ENCODE peak calls at places on chromosomes 4 and X, in eight cellular contexts. D, P, H, U, N, I, V and F are unnamed samples.

GRCh38 chrX:150569155-150569477 is 695 bp downstream of the MTM1 start:
- DNase-seq in P (no peak), U (peak), H (no peak), N (no peak), D (peak), I (no peak), V (no peak), F (peak)

GRCh38 chr4:79445371-79445781 is 37.3 kb upstream of the GK2 start:
- DNase-seq in U (no peak), I (no peak), V (peak), D (no peak), N (no peak), H (no peak), P (no peak), F (no peak)

GRCh38 chr4:168549145-168549544 is 52.3 kb downstream of the PALLD start:
- DNase-seq in D (no peak), U (no peak), N (no peak), I (no peak), V (no peak), P (no peak), H (no peak), F (no peak)

GRCh38 chr4:95044204-95044848 is 286.6 kb downstream of the BMPR1B start:
- DNase-seq in V (no peak), P (no peak), D (no peak), N (no peak), H (no peak), U (no peak), I (no peak), F (no peak)

GRCh38 chr4:55547461-55547770 is 707 bp upstream of the CLOCK start:
- DNase-seq in H (no peak), D (no peak), P (no peak), V (no peak), U (no peak), I (no peak), N (no peak), F (no peak)

GRCh38 chr4:159390648-159391047 is 287.8 kb downstream of the RAPGEF2 start:
- DNase-seq in I (no peak), P (no peak), U (no peak), H (no peak), V (no peak), N (peak), D (peak), F (no peak)

GRCh38 chrX:19743386-19743785 is 144.0 kb downstream of the SH3KBP1 start:
- DNase-seq in I (no peak), D (no peak), H (no peak), N (no peak), V (no peak), U (no peak), P (no peak), F (no peak)

GRCh38 chrX:1323315-1323714 is 13.3 kb upstream of the IL3RA start:
- DNase-seq in P (peak), U (peak), D (peak), I (no peak), H (peak), N (no peak), V (no peak), F (peak)

GRCh38 chr4:181646864-181647263 is 596.3 kb upstream of the TENM3 start:
- DNase-seq in I (no peak), H (no peak), V (no peak), D (peak), N (no peak), U (no peak), P (no peak), F (no peak)

GRCh38 chr4:17494258-17494657 is 17.6 kb downstream of the QDPR start:
- DNase-seq in I (peak), D (peak), P (no peak), N (no peak), U (no peak), V (no peak), H (no peak), F (peak)

GRCh38 chrX:149527705-149528104 is 13.1 kb upstream of the EOLA1 start:
- DNase-seq in D (peak), H (no peak), I (no peak), P (no peak), U (no peak), V (no peak), N (no peak), F (no peak)

GRCh38 chrX:24146283-24146865 is 3.2 kb upstream of the ZFX start:
- DNase-seq in U (no peak), V (no peak), H (no peak), N (no peak), I (no peak), D (peak), P (no peak), F (no peak)

GRCh38 chrX:68693481-68694410 is 46.3 kb downstream of the STARD8 start:
- DNase-seq in I (peak), P (no peak), D (peak), H (peak), N (peak), U (no peak), V (peak), F (peak)

GRCh38 chr4:32472918-32473317 is 1752.7 kb downstream of the PCDH7 start:
- DNase-seq in H (no peak), P (no peak), I (no peak), N (no peak), D (peak), V (no peak), U (no peak), F (no peak)

GRCh38 chr4:150142831-150143230 is 64.6 kb downstream of the DCLK2 start:
- DNase-seq in N (no peak), P (no peak), U (no peak), H (no peak), V (no peak), D (no peak), I (no peak), F (no peak)

GRCh38 chr4:7924163-7924562 is 15.5 kb downstream of the AFAP1 start:
- DNase-seq in H (no peak), I (no peak), P (no peak), N (no peak), D (peak), V (no peak), U (no peak), F (no peak)

GRCh38 chr4:155569960-155570515 is 96.6 kb upstream of the GUCY1A1 start:
- DNase-seq in H (no peak), N (no peak), D (peak), V (no peak), I (no peak), U (no peak), P (no peak), F (no peak)

GRCh38 chr4:3529363-3529762 is 2.9 kb downstream of the LRPAP1 start:
- DNase-seq in I (no peak), D (no peak), U (no peak), P (no peak), H (no peak), N (no peak), V (no peak), F (no peak)

GRCh38 chr4:67087897-67088296 is 457.4 kb downstream of the CENPC start:
- DNase-seq in I (no peak), H (no peak), V (no peak), P (peak), N (no peak), D (peak), U (peak), F (peak)

GRCh38 chr4:33477715-33478114 is 2757.5 kb downstream of the PCDH7 start:
- DNase-seq in P (no peak), D (no peak), H (no peak), N (no peak), U (no peak), V (no peak), I (no peak), F (no peak)

GRCh38 chr4:7395635-7396034 is 39.1 kb downstream of the PSAPL1 start:
- DNase-seq in P (no peak), U (no peak), D (no peak), H (no peak), N (peak), I (peak), V (peak), F (no peak)

GRCh38 chr4:57309658-57310057 is 199.5 kb upstream of the IGFBP7 start:
- DNase-seq in N (no peak), U (no peak), P (no peak), V (no peak), I (no peak), H (no peak), D (no peak), F (no peak)

GRCh38 chr4:160175064-160175643 is 1072.3 kb downstream of the RAPGEF2 start:
- DNase-seq in U (no peak), H (no peak), I (no peak), P (no peak), D (peak), N (no peak), V (no peak), F (no peak)

GRCh38 chrX:151912221-151912620 is 468 bp upstream of the MAGEA4 start:
- DNase-seq in D (no peak), V (no peak), P (no peak), U (no peak), H (no peak), N (no peak), I (no peak), F (no peak)

GRCh38 chrX:14347523-14347922 is 181.8 kb upstream of the GLRA2 start:
- DNase-seq in I (no peak), P (no peak), U (no peak), H (no peak), V (no peak), N (no peak), D (no peak), F (no peak)

GRCh38 chr4:122229857-122230256 is 77.7 kb downstream of the BLTP1 start:
- DNase-seq in I (no peak), P (no peak), V (no peak), U (no peak), N (no peak), H (no peak), D (no peak), F (no peak)

GRCh38 chrX:22800806-22801205 is 199.0 kb upstream of the DDX53 start:
- DNase-seq in H (no peak), N (no peak), D (peak), V (no peak), I (no peak), P (no peak), U (no peak), F (no peak)

GRCh38 chr4:153792007-153792892 is 3.4 kb upstream of the SFRP2 start:
- DNase-seq in V (no peak), U (peak), N (peak), P (peak), H (peak), I (peak), D (no peak), F (peak)

GRCh38 chrX:99522450-99522849 is 887.6 kb downstream of the PCDH19 start:
- DNase-seq in V (no peak), P (no peak), I (no peak), H (no peak), D (no peak), N (no peak), U (no peak), F (no peak)

GRCh38 chrX:9465380-9466114 is 689 bp downstream of the TBL1X start:
- DNase-seq in V (no peak), P (no peak), N (no peak), I (peak), U (peak), D (peak), H (peak), F (no peak)

GRCh38 chrX:23052324-23052723 is 52.6 kb downstream of the DDX53 start:
- DNase-seq in U (no peak), P (no peak), I (no peak), V (no peak), H (no peak), N (no peak), D (no peak), F (no peak)

GRCh38 chr4:117773067-117773946 is 261.0 kb upstream of the NDST3 start:
- DNase-seq in U (no peak), N (no peak), H (no peak), D (no peak), P (no peak), V (no peak), I (no peak), F (no peak)

GRCh38 chr4:108044951-108045686 is 55.4 kb downstream of the HADH start:
- DNase-seq in U (no peak), P (no peak), V (no peak), N (no peak), H (no peak), D (peak), I (no peak), F (no peak)

GRCh38 chr4:145130130-145130529 is 32.0 kb downstream of the ABCE1 start:
- DNase-seq in H (no peak), N (no peak), V (no peak), U (no peak), I (no peak), P (no peak), D (no peak), F (no peak)

GRCh38 chr4:78612398-78613005 is 60.9 kb downstream of the ANXA3 start:
- DNase-seq in N (no peak), V (no peak), I (no peak), U (no peak), P (no peak), D (peak), H (no peak), F (peak)

GRCh38 chrX:123324628-123325027 is 140.6 kb downstream of the GRIA3 start:
- DNase-seq in H (no peak), I (no peak), V (no peak), U (no peak), D (peak), N (no peak), P (no peak), F (no peak)